ENCODE peak calls at places on chromosomes 11 and 22, in ten cellular contexts. One of them, this sample, is unnamed. For H3K9me3, the result is how much of the 10 kb centered on the place peaks cover.

GRCh38 chr11:123212406-123212805 is 17.4 kb upstream of the CLMP start:
- DNase-seq in body of pancreas: no peak
- DNase-seq in heart left ventricle: no peak
- DNase-seq in heart right ventricle: no peak
- DNase-seq in Caco-2: no peak
- DNase-seq in upper lobe of right lung: no peak
- DNase-seq in left lung: no peak
- DNase-seq in CD4-positive, alpha-beta T cell: no peak
- DNase-seq in mammary epithelial cell: no peak
- DNase-seq in hepatocyte: no peak
- DNase-seq in this sample: no peak

GRCh38 chr11:134483857-134484256 is 71.8 kb upstream of the B3GAT1 start:
- DNase-seq in body of pancreas: no peak
- DNase-seq in heart left ventricle: no peak
- DNase-seq in heart right ventricle: no peak
- DNase-seq in Caco-2: no peak
- DNase-seq in upper lobe of right lung: peak
- DNase-seq in left lung: no peak
- DNase-seq in CD4-positive, alpha-beta T cell: no peak
- DNase-seq in mammary epithelial cell: no peak
- DNase-seq in hepatocyte: no peak
- DNase-seq in this sample: no peak

GRCh38 chr11:2995893-2996554 is 3.9 kb upstream of the NAP1L4 start:
- DNase-seq in body of pancreas: no peak
- DNase-seq in heart left ventricle: no peak
- DNase-seq in heart right ventricle: no peak
- DNase-seq in Caco-2: no peak
- DNase-seq in upper lobe of right lung: no peak
- DNase-seq in left lung: no peak
- DNase-seq in CD4-positive, alpha-beta T cell: no peak
- DNase-seq in mammary epithelial cell: no peak
- DNase-seq in hepatocyte: no peak
- DNase-seq in this sample: no peak

GRCh38 chr11:129960216-129961214 is 42.1 kb downstream of the PRDM10 start:
- DNase-seq in body of pancreas: no peak
- DNase-seq in heart left ventricle: no peak
- DNase-seq in heart right ventricle: no peak
- DNase-seq in Caco-2: peak
- DNase-seq in upper lobe of right lung: no peak
- DNase-seq in left lung: no peak
- DNase-seq in CD4-positive, alpha-beta T cell: no peak
- DNase-seq in mammary epithelial cell: peak
- DNase-seq in hepatocyte: peak
- DNase-seq in this sample: no peak

GRCh38 chr11:45089251-45089650 is 57.2 kb upstream of the PRDM11 start:
- DNase-seq in body of pancreas: peak
- DNase-seq in heart left ventricle: peak
- DNase-seq in heart right ventricle: peak
- DNase-seq in Caco-2: no peak
- DNase-seq in upper lobe of right lung: no peak
- DNase-seq in left lung: peak
- DNase-seq in CD4-positive, alpha-beta T cell: no peak
- DNase-seq in mammary epithelial cell: peak
- DNase-seq in hepatocyte: no peak
- DNase-seq in this sample: peak

GRCh38 chr11:1382831-1383607 is 6.7 kb upstream of the BRSK2 start:
- DNase-seq in body of pancreas: peak
- DNase-seq in heart left ventricle: peak
- DNase-seq in heart right ventricle: peak
- DNase-seq in Caco-2: peak
- DNase-seq in upper lobe of right lung: peak
- DNase-seq in left lung: peak
- DNase-seq in CD4-positive, alpha-beta T cell: peak
- DNase-seq in mammary epithelial cell: peak
- DNase-seq in hepatocyte: peak
- DNase-seq in this sample: peak

GRCh38 chr11:44775366-44776356 is 48.9 kb downstream of the TSPAN18 start:
- DNase-seq in body of pancreas: peak
- DNase-seq in heart left ventricle: peak
- DNase-seq in heart right ventricle: peak
- DNase-seq in Caco-2: peak
- DNase-seq in upper lobe of right lung: no peak
- DNase-seq in left lung: no peak
- DNase-seq in CD4-positive, alpha-beta T cell: peak
- DNase-seq in mammary epithelial cell: peak
- DNase-seq in hepatocyte: peak
- DNase-seq in this sample: peak

GRCh38 chr11:132099692-132100091 is 729.3 kb downstream of the NTM start:
- DNase-seq in body of pancreas: no peak
- DNase-seq in heart left ventricle: no peak
- DNase-seq in heart right ventricle: no peak
- DNase-seq in Caco-2: peak
- DNase-seq in upper lobe of right lung: no peak
- DNase-seq in left lung: no peak
- DNase-seq in CD4-positive, alpha-beta T cell: no peak
- DNase-seq in mammary epithelial cell: no peak
- DNase-seq in hepatocyte: no peak
- DNase-seq in this sample: no peak

GRCh38 chr11:85589373-85589772 is 37.8 kb downstream of the DLG2 start:
- DNase-seq in body of pancreas: no peak
- DNase-seq in heart left ventricle: no peak
- DNase-seq in heart right ventricle: no peak
- DNase-seq in Caco-2: no peak
- DNase-seq in upper lobe of right lung: no peak
- DNase-seq in left lung: no peak
- DNase-seq in CD4-positive, alpha-beta T cell: no peak
- DNase-seq in mammary epithelial cell: no peak
- DNase-seq in hepatocyte: no peak
- DNase-seq in this sample: no peak

GRCh38 chr22:20805972-20806471 is 32.1 kb downstream of the SERPIND1 start:
- DNase-seq in body of pancreas: no peak
- DNase-seq in heart left ventricle: no peak
- DNase-seq in heart right ventricle: no peak
- DNase-seq in Caco-2: no peak
- DNase-seq in upper lobe of right lung: no peak
- DNase-seq in left lung: no peak
- DNase-seq in CD4-positive, alpha-beta T cell: no peak
- DNase-seq in mammary epithelial cell: no peak
- DNase-seq in hepatocyte: no peak
- DNase-seq in this sample: no peak

GRCh38 chr11:1259561-1259960 is 36.7 kb downstream of the MUC5B start:
- DNase-seq in body of pancreas: no peak
- DNase-seq in heart left ventricle: peak
- DNase-seq in heart right ventricle: no peak
- DNase-seq in Caco-2: no peak
- DNase-seq in upper lobe of right lung: no peak
- DNase-seq in left lung: no peak
- DNase-seq in CD4-positive, alpha-beta T cell: no peak
- DNase-seq in mammary epithelial cell: no peak
- DNase-seq in hepatocyte: no peak
- DNase-seq in this sample: no peak

GRCh38 chr11:927871-928270 is 2.2 kb downstream of the AP2A2 start:
- DNase-seq in body of pancreas: no peak
- DNase-seq in heart left ventricle: peak
- DNase-seq in heart right ventricle: no peak
- DNase-seq in Caco-2: no peak
- DNase-seq in upper lobe of right lung: no peak
- DNase-seq in left lung: no peak
- DNase-seq in CD4-positive, alpha-beta T cell: peak
- DNase-seq in mammary epithelial cell: no peak
- DNase-seq in hepatocyte: no peak
- DNase-seq in this sample: peak

GRCh38 chr11:68900835-68901381 is 2.7 kb downstream of the MRPL21 start:
- DNase-seq in body of pancreas: no peak
- DNase-seq in heart left ventricle: no peak
- DNase-seq in heart right ventricle: no peak
- DNase-seq in Caco-2: no peak
- DNase-seq in upper lobe of right lung: no peak
- DNase-seq in left lung: no peak
- DNase-seq in CD4-positive, alpha-beta T cell: no peak
- DNase-seq in mammary epithelial cell: no peak
- DNase-seq in hepatocyte: no peak
- DNase-seq in this sample: no peak

GRCh38 chr22:37401401-37401859 is 25.8 kb downstream of the ELFN2 start:
- DNase-seq in body of pancreas: peak
- DNase-seq in heart left ventricle: no peak
- DNase-seq in heart right ventricle: peak
- DNase-seq in Caco-2: no peak
- DNase-seq in upper lobe of right lung: no peak
- DNase-seq in left lung: no peak
- DNase-seq in CD4-positive, alpha-beta T cell: no peak
- DNase-seq in mammary epithelial cell: no peak
- DNase-seq in hepatocyte: peak
- DNase-seq in this sample: no peak

GRCh38 chr11:109946322-109946846 is 146.8 kb upstream of the ZC3H12C start:
- DNase-seq in body of pancreas: peak
- DNase-seq in heart left ventricle: peak
- DNase-seq in heart right ventricle: peak
- DNase-seq in Caco-2: peak
- DNase-seq in upper lobe of right lung: peak
- DNase-seq in left lung: peak
- DNase-seq in CD4-positive, alpha-beta T cell: peak
- DNase-seq in mammary epithelial cell: peak
- DNase-seq in hepatocyte: peak
- DNase-seq in this sample: peak

GRCh38 chr22:20384865-20385264 is 9.1 kb upstream of the ZNF74 start:
- DNase-seq in body of pancreas: no peak
- DNase-seq in heart left ventricle: no peak
- DNase-seq in heart right ventricle: no peak
- DNase-seq in Caco-2: no peak
- DNase-seq in upper lobe of right lung: no peak
- DNase-seq in left lung: no peak
- DNase-seq in CD4-positive, alpha-beta T cell: no peak
- DNase-seq in mammary epithelial cell: no peak
- DNase-seq in hepatocyte: no peak
- DNase-seq in this sample: no peak

DNA sequence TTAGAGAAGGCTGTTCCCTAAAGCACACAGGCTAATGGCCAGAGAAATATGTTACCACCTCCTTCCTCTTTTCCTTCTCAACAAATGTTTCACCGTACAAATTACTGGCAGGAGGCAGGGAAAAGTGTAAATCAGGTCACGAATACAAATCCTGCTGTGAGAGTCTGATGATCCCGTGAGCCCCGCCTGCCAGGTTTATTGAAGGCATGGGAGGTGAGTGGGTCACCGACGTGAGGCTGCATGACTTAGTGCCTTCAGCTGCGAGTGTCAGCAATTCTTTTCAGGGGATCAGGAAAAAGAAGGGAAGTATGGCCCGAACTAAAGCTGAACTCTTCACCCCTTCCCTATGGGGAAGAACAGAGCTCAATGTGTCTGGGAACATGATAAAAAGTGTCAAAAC is 166.2 kb downstream of the OPCML start:
- DNase-seq in body of pancreas: no peak
- DNase-seq in heart left ventricle: no peak
- DNase-seq in heart right ventricle: no peak
- DNase-seq in Caco-2: no peak
- DNase-seq in upper lobe of right lung: no peak
- DNase-seq in left lung: no peak
- DNase-seq in CD4-positive, alpha-beta T cell: no peak
- DNase-seq in mammary epithelial cell: no peak
- DNase-seq in hepatocyte: no peak
- DNase-seq in this sample: no peak
- H3K9me3 ChIP-seq in body of pancreas: under half
- H3K9me3 ChIP-seq in heart left ventricle: under half
- H3K9me3 ChIP-seq in heart right ventricle: under half
- H3K9me3 ChIP-seq in Caco-2: under half
- H3K9me3 ChIP-seq in upper lobe of right lung: under half
- H3K9me3 ChIP-seq in left lung: under half
- H3K9me3 ChIP-seq in CD4-positive, alpha-beta T cell: under half
- H3K9me3 ChIP-seq in mammary epithelial cell: under half
- H3K9me3 ChIP-seq in hepatocyte: under half
- H3K9me3 ChIP-seq in this sample: under half

GRCh38 chr11:103794262-103794661 is 242.2 kb upstream of the DDI1 start:
- DNase-seq in body of pancreas: no peak
- DNase-seq in heart left ventricle: no peak
- DNase-seq in heart right ventricle: no peak
- DNase-seq in Caco-2: no peak
- DNase-seq in upper lobe of right lung: no peak
- DNase-seq in left lung: no peak
- DNase-seq in CD4-positive, alpha-beta T cell: no peak
- DNase-seq in mammary epithelial cell: no peak
- DNase-seq in hepatocyte: no peak
- DNase-seq in this sample: no peak
- H3K9me3 ChIP-seq in body of pancreas: under half
- H3K9me3 ChIP-seq in heart left ventricle: under half
- H3K9me3 ChIP-seq in heart right ventricle: under half
- H3K9me3 ChIP-seq in Caco-2: under half
- H3K9me3 ChIP-seq in upper lobe of right lung: under half
- H3K9me3 ChIP-seq in left lung: under half
- H3K9me3 ChIP-seq in CD4-positive, alpha-beta T cell: under half
- H3K9me3 ChIP-seq in mammary epithelial cell: under half
- H3K9me3 ChIP-seq in hepatocyte: under half
- H3K9me3 ChIP-seq in this sample: under half

DNA sequence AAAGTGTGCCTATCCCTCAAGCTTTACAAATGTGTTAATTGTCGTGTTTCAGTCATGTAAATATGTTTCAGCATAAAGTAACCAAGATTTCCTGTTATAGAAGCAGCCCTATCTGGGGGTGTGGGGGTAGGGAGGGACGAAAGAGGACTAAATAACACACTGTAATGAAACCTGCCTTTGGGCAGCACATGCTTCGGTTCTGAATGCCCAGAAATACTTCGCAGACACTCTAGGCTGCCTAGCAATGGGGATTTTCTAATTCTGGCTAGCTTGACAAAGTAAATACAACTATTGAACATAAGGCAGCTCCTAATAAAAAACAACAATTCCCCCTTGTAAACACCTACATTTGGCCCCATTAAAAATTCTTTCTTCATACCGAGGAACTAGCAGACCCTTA is 42.4 kb downstream of the PAX6 start:
- DNase-seq in body of pancreas: no peak
- DNase-seq in heart left ventricle: no peak
- DNase-seq in heart right ventricle: no peak
- DNase-seq in Caco-2: no peak
- DNase-seq in upper lobe of right lung: no peak
- DNase-seq in left lung: no peak
- DNase-seq in CD4-positive, alpha-beta T cell: no peak
- DNase-seq in mammary epithelial cell: no peak
- DNase-seq in hepatocyte: no peak
- DNase-seq in this sample: no peak
- H3K9me3 ChIP-seq in body of pancreas: under half
- H3K9me3 ChIP-seq in heart left ventricle: under half
- H3K9me3 ChIP-seq in heart right ventricle: under half
- H3K9me3 ChIP-seq in Caco-2: under half
- H3K9me3 ChIP-seq in upper lobe of right lung: under half
- H3K9me3 ChIP-seq in left lung: under half
- H3K9me3 ChIP-seq in CD4-positive, alpha-beta T cell: under half
- H3K9me3 ChIP-seq in mammary epithelial cell: under half
- H3K9me3 ChIP-seq in hepatocyte: under half
- H3K9me3 ChIP-seq in this sample: under half

DNA sequence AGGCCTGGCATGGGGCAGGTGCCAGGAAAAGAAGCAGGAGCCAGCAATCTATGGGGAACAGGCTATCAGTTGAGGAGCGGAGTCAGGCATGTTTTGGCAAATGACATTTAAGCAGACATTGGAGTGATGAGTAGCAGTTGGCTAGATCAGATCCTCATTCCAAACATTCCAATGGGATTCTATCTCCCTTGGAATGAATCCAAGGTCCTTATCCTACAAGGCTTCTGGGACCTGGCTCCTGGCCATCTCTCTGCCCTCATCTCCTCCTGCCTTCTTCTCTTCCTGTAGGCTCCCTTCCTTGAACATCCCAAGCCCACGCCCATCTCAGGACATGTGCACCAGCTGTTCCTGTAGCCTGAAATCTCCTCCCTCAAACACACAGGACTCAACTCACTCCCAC is 1074.5 kb downstream of the TBC1D22A start:
- DNase-seq in body of pancreas: no peak
- DNase-seq in heart left ventricle: no peak
- DNase-seq in heart right ventricle: no peak
- DNase-seq in Caco-2: no peak
- DNase-seq in upper lobe of right lung: no peak
- DNase-seq in left lung: no peak
- DNase-seq in CD4-positive, alpha-beta T cell: no peak
- DNase-seq in mammary epithelial cell: no peak
- DNase-seq in hepatocyte: peak
- DNase-seq in this sample: no peak
- H3K9me3 ChIP-seq in body of pancreas: under half
- H3K9me3 ChIP-seq in heart left ventricle: under half
- H3K9me3 ChIP-seq in heart right ventricle: under half
- H3K9me3 ChIP-seq in Caco-2: under half
- H3K9me3 ChIP-seq in upper lobe of right lung: under half
- H3K9me3 ChIP-seq in left lung: under half
- H3K9me3 ChIP-seq in CD4-positive, alpha-beta T cell: under half
- H3K9me3 ChIP-seq in mammary epithelial cell: under half
- H3K9me3 ChIP-seq in hepatocyte: under half
- H3K9me3 ChIP-seq in this sample: under half